ENCODE peak calls at places on chromosome 15, in nine cellular contexts. X is skeletal muscle cell, O is thyroid gland, S is Peyer's patch, C is astrocyte, L is cardiac muscle cell, K is fibroblast of villous mesenchyme, M is DND-41, Q is foreskin fibroblast. H is an unnamed sample.

GRCh38 chr15:95829062-95829461 is 501.4 kb upstream of the NR2F2 start:
- DNase-seq in X (no peak), O (no peak), S (no peak), C (no peak), L (no peak), K (no peak), M (no peak), Q (no peak), H (no peak)

GRCh38 chr15:58518626-58519025 is 86.8 kb downstream of the LIPC start:
- DNase-seq in X (no peak), O (no peak), S (no peak), C (no peak), L (no peak), K (no peak), M (peak; percentile 13), Q (no peak), H (no peak)

GRCh38 chr15:70783610-70784021 is 20.3 kb upstream of the UACA start:
- DNase-seq in X (no peak), O (no peak), S (no peak), C (peak; percentile 75), L (peak; percentile 58), K (peak; percentile 82), M (no peak), Q (no peak), H (peak; percentile 77)

GRCh38 chr15:57505949-57506391 is 85.7 kb upstream of the MYZAP start:
- DNase-seq in X (no peak), O (peak; percentile 91), S (no peak), C (no peak), L (peak; percentile 67), K (peak; percentile 81), M (no peak), Q (peak; percentile 72), H (peak; percentile 45)

GRCh38 chr15:53884441-53884840 is 93.8 kb upstream of the UNC13C start:
- DNase-seq in X (no peak), O (no peak), S (no peak), C (no peak), L (no peak), K (no peak), M (no peak), Q (no peak), H (no peak)

GRCh38 chr15:42825599-42825998 is 88.7 kb upstream of the CDAN1 start:
- DNase-seq in X (no peak), O (no peak), S (no peak), C (no peak), L (no peak), K (no peak), M (no peak), Q (no peak), H (no peak)

GRCh38 chr15:41777421-41777973 is 3.2 kb downstream of the MAPKBP1 start:
- DNase-seq in X (no peak), O (peak; percentile 76), S (no peak), C (peak; percentile 39), L (no peak), K (no peak), M (no peak), Q (no peak), H (no peak)

GRCh38 chr15:63389902-63390301 is 8.3 kb upstream of the CA12 start:
- DNase-seq in X (no peak), O (peak; percentile 98), S (no peak), C (no peak), L (no peak), K (no peak), M (no peak), Q (no peak), H (no peak)

DNA sequence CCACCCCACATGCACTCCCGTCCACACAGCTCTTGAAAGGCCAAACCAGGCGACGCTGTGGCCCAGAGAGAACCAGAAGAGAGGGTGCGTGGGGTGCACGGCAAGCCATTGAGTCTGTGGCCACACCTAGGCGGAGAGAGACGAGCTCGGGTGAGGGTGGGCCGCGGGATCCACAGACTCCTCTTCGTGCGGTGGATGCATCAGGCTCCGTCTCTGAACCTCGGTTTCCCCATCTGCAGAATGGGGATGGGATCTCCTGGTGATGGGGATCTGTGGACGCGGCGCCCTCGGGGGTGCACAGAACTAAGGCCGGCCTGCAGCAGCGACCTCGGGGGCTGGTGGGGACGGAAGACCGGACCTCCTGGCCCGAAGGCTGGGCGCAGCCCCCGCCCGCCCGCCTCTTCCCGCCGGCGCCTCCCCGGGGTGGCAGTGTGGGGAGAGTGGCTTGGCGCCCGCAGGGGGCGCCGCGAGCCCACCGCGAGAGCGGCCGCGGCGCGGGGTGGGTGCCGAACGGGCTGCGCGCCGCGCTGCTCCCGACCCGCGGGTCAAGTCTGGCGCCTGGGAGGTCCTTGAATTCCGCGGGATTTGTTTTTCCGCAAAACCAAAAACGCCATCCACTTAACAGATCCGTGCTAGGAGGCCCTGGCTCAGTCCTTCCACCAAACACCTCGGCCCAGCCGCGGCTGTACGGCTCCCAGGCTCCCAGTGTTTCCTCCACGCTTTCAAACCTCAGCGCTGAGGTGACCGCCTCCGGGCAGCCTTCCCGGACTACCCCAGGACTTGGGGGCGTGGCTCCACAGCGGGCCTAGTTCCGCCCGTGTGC is 13.2 kb upstream of the ADPGK start:
- DNase-seq in X (no peak), O (peak; percentile 10), S (peak; percentile 23), C (no peak), L (peak; percentile 71), K (peak; percentile 20), M (no peak), Q (peak; percentile 35), H (peak; percentile 69)
- H3K4me3 ChIP-seq in X (peak overlapping the region; percentile 49), O (peak overlapping the region; percentile 28), S (peak overlapping the region; percentile 44), C (peak overlapping the region; percentile 65), L (peak overlapping the region; percentile 36), K (peak overlapping the region; percentile 45), M (no peak overlapping the region), Q (peak overlapping the region; percentile 62), H (peak overlapping the region; percentile 84)

GRCh38 chr15:88563638-88564037 is 17.2 kb upstream of the DET1 start:
- DNase-seq in X (no peak), O (no peak), S (no peak), C (peak; percentile 6), L (peak; percentile 68), K (no peak), M (no peak), Q (no peak), H (no peak)

GRCh38 chr15:88564741-88565140 is 18.3 kb upstream of the DET1 start:
- DNase-seq in X (no peak), O (no peak), S (no peak), C (no peak), L (no peak), K (no peak), M (no peak), Q (no peak), H (no peak)

GRCh38 chr15:88571153-88572029 is 24.9 kb upstream of the DET1 start:
- DNase-seq in X (no peak), O (peak; percentile 28), S (no peak), C (no peak), L (no peak), K (no peak), M (no peak), Q (no peak), H (no peak)

GRCh38 chr15:88572030-88572333 is 25.5 kb upstream of the DET1 start:
- DNase-seq in X (no peak), O (no peak), S (no peak), C (no peak), L (no peak), K (no peak), M (no peak), Q (no peak), H (no peak)

DNA sequence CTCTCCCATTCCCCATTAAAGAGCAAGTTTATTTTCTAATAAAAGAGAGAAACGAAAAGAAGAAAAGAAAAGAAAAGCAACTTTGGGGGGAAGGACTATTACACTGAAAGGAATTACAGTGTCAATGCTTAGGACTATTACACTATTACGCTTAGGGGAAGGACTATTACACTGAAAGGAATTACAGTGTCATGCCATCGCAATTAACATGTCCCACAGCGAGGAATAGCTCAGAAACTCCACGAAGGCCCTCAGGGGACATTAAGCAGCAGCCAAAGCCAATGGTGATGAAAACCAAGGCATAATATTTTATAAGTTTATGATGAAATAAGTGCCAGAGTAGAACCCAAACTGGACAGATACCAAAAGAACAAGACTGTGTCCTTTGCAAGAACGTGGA is 22.1 kb upstream of the DET1 start:
- DNase-seq in X (no peak), O (no peak), S (no peak), C (no peak), L (no peak), K (no peak), M (no peak), Q (no peak), H (no peak)
- H3K4me3 ChIP-seq in X (no peak overlapping the region), O (no peak overlapping the region), S (no peak overlapping the region), C (no peak overlapping the region), L (no peak overlapping the region), K (no peak overlapping the region), M (no peak overlapping the region), Q (no peak overlapping the region), H (no peak overlapping the region)

GRCh38 chr15:37105795-37106333 is 5.5 kb upstream of the MEIS2 start:
- DNase-seq in X (no peak), O (no peak), S (no peak), C (no peak), L (peak; percentile 35), K (no peak), M (no peak), Q (no peak), H (no peak)

GRCh38 chr15:37106490-37107001 is 6.2 kb upstream of the MEIS2 start:
- DNase-seq in X (no peak), O (no peak), S (no peak), C (no peak), L (peak; percentile 79), K (peak; percentile 63), M (no peak), Q (no peak), H (peak; percentile 54)

GRCh38 chr15:37107754-37108724 is 7.7 kb upstream of the MEIS2 start:
- DNase-seq in X (no peak), O (no peak), S (no peak), C (no peak), L (peak; percentile 56), K (peak; percentile 7), M (no peak), Q (no peak), H (no peak)

GRCh38 chr15:37108725-37109124 is 8.4 kb upstream of the MEIS2 start:
- DNase-seq in X (no peak), O (no peak), S (no peak), C (no peak), L (no peak), K (no peak), M (no peak), Q (no peak), H (no peak)

DNA sequence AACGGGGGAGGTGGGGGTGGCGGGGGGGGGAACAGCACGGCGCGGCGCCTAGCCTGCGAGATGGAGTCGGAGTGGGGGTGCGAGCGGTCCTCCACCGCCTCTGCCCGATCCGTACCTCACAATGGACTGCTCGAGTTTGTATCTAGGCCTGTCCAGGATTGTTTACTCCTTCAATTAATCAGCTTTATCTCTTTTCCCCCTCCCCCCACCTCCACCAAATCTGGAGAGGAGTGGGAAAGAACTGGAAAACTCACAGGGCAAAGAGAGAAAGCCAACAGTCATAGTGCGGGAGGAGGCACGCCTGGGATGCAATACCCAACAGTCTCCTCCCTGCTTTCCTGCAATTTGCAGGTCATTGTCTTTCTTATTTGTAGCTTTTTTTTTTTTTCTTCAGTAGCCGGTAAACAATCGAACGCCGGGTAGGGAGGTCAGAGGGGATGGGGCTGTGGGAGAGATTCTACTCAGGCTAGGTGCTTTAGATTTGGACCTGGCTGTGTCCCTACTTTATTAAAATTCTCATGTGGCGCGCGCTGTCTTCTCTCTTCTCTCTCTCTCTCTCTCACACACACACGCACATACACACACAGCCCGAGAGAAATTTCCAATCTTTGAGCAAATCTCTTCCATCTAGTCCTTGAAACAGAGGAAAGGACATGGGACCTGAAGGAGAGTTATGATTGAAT is 6.9 kb upstream of the MEIS2 start:
- DNase-seq in X (no peak), O (no peak), S (no peak), C (no peak), L (peak; percentile 73), K (no peak), M (no peak), Q (no peak), H (no peak)
- H3K4me3 ChIP-seq in X (no peak overlapping the region), O (no peak overlapping the region), S (no peak overlapping the region), C (no peak overlapping the region), L (peak overlapping the region; percentile 98), K (no peak overlapping the region), M (no peak overlapping the region), Q (no peak overlapping the region), H (peak overlapping the region; percentile 46)

GRCh38 chr15:55627730-55628368 is 39.7 kb upstream of the PYGO1 start:
- DNase-seq in X (peak; percentile 69), O (no peak), S (no peak), C (peak; percentile 92), L (peak; percentile 90), K (peak; percentile 98), M (no peak), Q (peak; percentile 86), H (peak; percentile 95)
- H3K4me3 ChIP-seq in X (no peak overlapping the region), O (no peak overlapping the region), S (no peak overlapping the region), C (no peak overlapping the region), L (no peak overlapping the region), K (no peak overlapping the region), M (no peak overlapping the region), Q (no peak overlapping the region), H (no peak overlapping the region)